ENCODE peak calls at places on chromosomes 6 and 20, in eight cellular contexts. D is IMR-90; M is colonic mucosa; L is CD8-positive, alpha-beta memory T cell; A is heart right ventricle; E is lung; Q is neuronal stem cell; G is HAP-1. W is an unnamed sample. For H3K9me3, the result is how much of the 10 kb centered on the place peaks cover.

GRCh38 chr20:24785141-24785924 is 163.7 kb upstream of the CST7 start:
- DNase-seq in D (peak), M (no peak), L (no peak), A (no peak), E (no peak), Q (no peak), G (no peak), W (no peak)

GRCh38 chr6:145814035-145814500 is 527 bp downstream of the FBXO30 start:
- DNase-seq in D (no peak), M (peak), L (no peak), A (peak), E (no peak), Q (peak), G (no peak), W (no peak)

GRCh38 chr6:144007455-144007778 is 642 bp downstream of the PLAGL1 start:
- DNase-seq in D (no peak), M (no peak), L (no peak), A (no peak), E (no peak), Q (no peak), G (no peak), W (no peak)

GRCh38 chr20:2652724-2653510 is 485 bp downstream of the NOP56 start:
- DNase-seq in D (no peak), M (peak), L (peak), A (no peak), E (no peak), Q (no peak), G (no peak), W (peak)

GRCh38 chr6:45677381-45677992 is 299.8 kb upstream of the SUPT3H start:
- DNase-seq in D (peak), M (peak), L (no peak), A (peak), E (no peak), Q (no peak), G (no peak), W (peak)

GRCh38 chr20:58038123-58038654 is 190.3 kb downstream of the ANKRD60 start:
- DNase-seq in D (no peak), M (no peak), L (no peak), A (no peak), E (peak), Q (no peak), G (no peak), W (no peak)

GRCh38 chr6:12760911-12761310 is 44.3 kb downstream of the PHACTR1 start:
- DNase-seq in D (no peak), M (no peak), L (no peak), A (no peak), E (no peak), Q (no peak), G (no peak), W (no peak)

GRCh38 chr6:39887692-39888450 is 46.4 kb downstream of the MOCS1 start:
- DNase-seq in D (peak), M (peak), L (no peak), A (peak), E (peak), Q (no peak), G (no peak), W (no peak)

GRCh38 chr6:135451617-135452190 is 45.8 kb downstream of the AHI1 start:
- DNase-seq in D (peak), M (no peak), L (no peak), A (no peak), E (no peak), Q (peak), G (peak), W (peak)

GRCh38 chr6:30615958-30616810 is 859 bp downstream of the PPP1R10 start:
- DNase-seq in D (no peak), M (no peak), L (peak), A (no peak), E (no peak), Q (peak), G (peak), W (peak)

GRCh38 chr6:75107913-75108312 is 97.9 kb downstream of the COL12A1 start:
- DNase-seq in D (no peak), M (no peak), L (no peak), A (no peak), E (no peak), Q (no peak), G (no peak), W (no peak)

GRCh38 chr6:107064579-107065065 is 36.6 kb downstream of the MTRES1 start:
- DNase-seq in D (peak), M (peak), L (no peak), A (peak), E (peak), Q (no peak), G (no peak), W (peak)

GRCh38 chr6:44061375-44062104 is 65.7 kb downstream of the MRPL14 start:
- DNase-seq in D (peak), M (no peak), L (no peak), A (no peak), E (no peak), Q (no peak), G (no peak), W (no peak)

GRCh38 chr20:59515013-59515905 is 89.1 kb upstream of the PHACTR3 start:
- DNase-seq in D (peak), M (peak), L (no peak), A (peak), E (peak), Q (peak), G (peak), W (peak)

GRCh38 chr20:63895886-63896135 is 885 bp downstream of the DNAJC5 start:
- DNase-seq in D (peak), M (no peak), L (no peak), A (no peak), E (no peak), Q (no peak), G (no peak), W (no peak)

GRCh38 chr6:141421378-141421777 is 711.3 kb upstream of the GJE1 start:
- DNase-seq in D (peak), M (no peak), L (no peak), A (no peak), E (no peak), Q (no peak), G (no peak), W (no peak)

GRCh38 chr6:14945461-14946210 is 300.2 kb upstream of the JARID2 start:
- DNase-seq in D (no peak), M (no peak), L (no peak), A (no peak), E (no peak), Q (no peak), G (no peak), W (no peak)

GRCh38 chr6:141829566-141829965 is 303.2 kb upstream of the GJE1 start:
- DNase-seq in D (no peak), M (no peak), L (no peak), A (no peak), E (no peak), Q (peak), G (peak), W (no peak)

GRCh38 chr6:116111552-116112528 is 11.2 kb downstream of the NT5DC1 start:
- DNase-seq in D (peak), M (peak), L (no peak), A (no peak), E (no peak), Q (no peak), G (no peak), W (peak)

GRCh38 chr6:63897952-63898351 is 262.4 kb downstream of the PHF3 start:
- DNase-seq in D (peak), M (no peak), L (no peak), A (peak), E (no peak), Q (no peak), G (no peak), W (no peak)

GRCh38 chr6:106746660-106747059 is 117.3 kb downstream of the QRSL1 start:
- DNase-seq in D (peak), M (no peak), L (no peak), A (no peak), E (peak), Q (no peak), G (no peak), W (no peak)

GRCh38 chr20:21183722-21184121 is 57.8 kb downstream of the KIZ start:
- DNase-seq in D (peak), M (no peak), L (no peak), A (no peak), E (no peak), Q (no peak), G (no peak), W (peak)

GRCh38 chr6:151005896-151006632 is 140.6 kb downstream of the MTHFD1L start:
- DNase-seq in D (no peak), M (no peak), L (no peak), A (no peak), E (no peak), Q (no peak), G (no peak), W (no peak)

GRCh38 chr20:39271205-39271604 is 309.1 kb downstream of the DHX35 start:
- DNase-seq in D (no peak), M (no peak), L (no peak), A (peak), E (no peak), Q (no peak), G (no peak), W (no peak)

GRCh38 chr6:33105916-33106871 is 30.4 kb downstream of the HLA-DPB1 start:
- DNase-seq in D (no peak), M (no peak), L (no peak), A (no peak), E (peak), Q (no peak), G (no peak), W (no peak)

GRCh38 chr20:37380864-37381579 is 35.1 kb downstream of the SRC start:
- DNase-seq in D (no peak), M (no peak), L (no peak), A (no peak), E (no peak), Q (no peak), G (no peak), W (no peak)

GRCh38 chr6:117265425-117266266 is at the start of gene VGLL2:
- DNase-seq in D (peak), M (peak), L (no peak), A (no peak), E (no peak), Q (peak), G (peak), W (peak)

GRCh38 chr20:51697119-51697826 is 70.9 kb downstream of the ATP9A start:
- DNase-seq in D (peak), M (no peak), L (no peak), A (no peak), E (no peak), Q (no peak), G (no peak), W (no peak)

DNA sequence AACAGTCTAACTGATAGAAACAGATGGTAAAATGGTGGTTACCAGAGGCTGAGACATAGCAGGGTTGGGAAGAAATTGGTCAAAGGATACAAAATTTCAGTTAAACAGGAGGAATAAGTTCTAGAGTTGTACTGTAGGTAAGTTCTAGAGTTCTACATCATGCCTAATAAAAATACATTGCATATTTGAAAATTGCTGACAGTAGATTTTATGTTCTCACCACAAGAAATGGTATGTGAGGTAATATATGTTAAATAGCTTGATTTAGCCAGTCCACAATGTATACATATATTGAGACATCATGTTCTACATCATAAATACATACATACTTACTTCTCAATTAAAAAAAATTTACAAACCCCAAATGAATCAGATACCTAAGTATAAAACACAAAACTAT is 8.2 kb downstream of the ZNF322 start:
- DNase-seq in D (no peak), M (no peak), L (no peak), A (no peak), E (no peak), Q (no peak), G (no peak), W (no peak)
- H3K9me3 ChIP-seq in D (under half), M (under half), L (under half), A (under half), E (under half), Q (under half), G (under half), W (under half)

DNA sequence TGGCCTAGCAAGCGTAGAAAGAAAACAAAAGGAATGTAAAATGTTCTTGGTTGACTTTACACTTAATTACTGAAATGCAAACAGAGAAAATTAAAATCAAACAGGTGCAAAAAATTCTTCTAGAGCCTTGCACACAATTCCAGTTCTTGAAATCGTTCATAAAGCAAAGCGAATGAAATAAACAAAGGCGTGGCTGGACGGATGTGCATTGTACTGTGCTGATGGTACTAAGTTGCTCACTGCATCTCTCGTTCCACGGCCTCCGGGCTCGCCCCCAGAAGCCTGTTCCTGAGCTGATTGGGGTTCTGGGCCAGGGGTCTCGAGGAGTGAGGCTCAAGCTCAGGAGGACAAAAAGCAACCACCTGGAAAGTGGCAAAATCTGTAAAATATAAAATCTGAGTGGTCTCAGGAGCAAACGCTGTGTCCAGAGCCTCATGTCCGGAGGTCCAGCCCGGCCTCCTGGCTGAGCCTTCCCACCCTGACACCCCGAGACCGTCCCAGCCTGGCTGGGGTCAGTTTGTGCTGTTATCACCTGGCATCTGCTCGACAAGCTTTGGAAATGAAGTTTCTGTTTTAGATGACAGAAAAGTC is 71.3 kb downstream of the TTLL2 start:
- DNase-seq in D (no peak), M (no peak), L (no peak), A (no peak), E (no peak), Q (no peak), G (no peak), W (peak)
- H3K9me3 ChIP-seq in D (under half), M (under half), L (under half), A (under half), E (under half), Q (under half), G (under half), W (under half)

DNA sequence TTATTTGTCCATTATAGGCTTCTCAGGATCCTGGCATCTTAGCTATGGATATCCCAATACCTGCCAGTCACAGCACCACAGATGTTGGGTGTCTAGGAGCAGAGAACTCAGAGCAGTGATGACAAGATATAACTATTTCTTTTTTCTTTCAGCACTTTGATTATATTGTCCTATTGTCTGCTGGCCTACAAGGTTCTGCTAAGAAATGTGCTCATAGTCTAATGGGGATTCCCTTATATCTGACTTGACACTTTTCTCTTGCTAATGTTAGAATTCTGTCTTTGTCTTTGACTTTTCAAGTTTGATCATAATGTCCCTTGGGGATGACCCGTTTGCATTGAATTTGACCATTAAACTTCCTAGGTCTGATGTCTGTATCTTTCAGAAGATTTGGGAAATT is 270.4 kb downstream of the OGFRL1 start:
- DNase-seq in D (no peak), M (no peak), L (no peak), A (no peak), E (no peak), Q (no peak), G (no peak), W (no peak)
- H3K9me3 ChIP-seq in D (under half), M (under half), L (under half), A (under half), E (under half), Q (under half), G (under half), W (under half)

DNA sequence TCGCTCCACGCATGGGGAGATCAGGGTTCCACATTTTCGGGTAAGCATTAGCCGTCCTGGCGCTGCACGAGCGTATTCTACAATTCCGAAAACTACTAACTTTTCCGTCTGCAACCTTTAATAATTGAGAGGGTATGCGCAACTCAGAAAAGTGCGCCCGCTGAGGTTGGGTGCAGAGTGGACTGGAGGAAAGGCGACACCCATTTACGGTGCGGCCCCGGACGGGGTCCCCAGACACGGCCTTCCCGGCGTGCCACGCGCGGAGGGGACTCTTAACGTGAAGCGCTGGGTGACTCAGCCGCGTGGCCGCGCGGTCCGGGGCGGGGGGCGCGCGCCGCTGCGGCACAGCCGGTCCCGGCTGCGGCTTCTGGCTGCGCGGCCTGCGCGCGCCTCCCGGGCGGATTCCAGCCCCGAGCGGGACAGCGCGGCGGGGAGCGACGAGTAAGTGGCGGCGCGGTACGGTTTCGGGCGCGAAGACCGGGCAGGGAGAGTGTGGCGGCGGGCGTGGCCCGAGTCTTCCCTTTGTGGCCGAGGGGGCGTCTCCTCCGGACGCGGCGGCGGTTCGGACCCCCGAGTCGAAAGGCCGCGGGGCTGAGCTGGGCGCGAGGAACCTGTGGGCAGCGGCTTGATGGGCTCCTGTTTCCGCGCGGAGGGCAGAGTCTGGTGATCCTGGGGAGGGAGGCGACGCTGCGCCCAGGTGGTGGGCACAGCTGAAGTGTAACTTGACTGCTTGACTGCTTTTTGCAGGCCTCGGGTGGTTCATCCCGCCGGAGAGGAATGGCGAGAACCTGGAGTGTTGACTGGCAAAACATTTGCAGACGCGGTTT is at the start of the genes KCTD20 and PXT1:
- DNase-seq in D (peak), M (peak), L (peak), A (peak), E (peak), Q (peak), G (peak), W (peak)
- H3K9me3 ChIP-seq in D (under half), M (under half), L (under half), A (under half), E (under half), Q (under half), G (under half), W (under half)

GRCh38 chr6:364609-365540 is 26.7 kb upstream of the IRF4 start:
- DNase-seq in D (no peak), M (no peak), L (no peak), A (no peak), E (no peak), Q (no peak), G (no peak), W (no peak)
- H3K9me3 ChIP-seq in D (under half), M (under half), L (under half), A (under half), E (under half), Q (under half), G (under half), W (under half)

DNA sequence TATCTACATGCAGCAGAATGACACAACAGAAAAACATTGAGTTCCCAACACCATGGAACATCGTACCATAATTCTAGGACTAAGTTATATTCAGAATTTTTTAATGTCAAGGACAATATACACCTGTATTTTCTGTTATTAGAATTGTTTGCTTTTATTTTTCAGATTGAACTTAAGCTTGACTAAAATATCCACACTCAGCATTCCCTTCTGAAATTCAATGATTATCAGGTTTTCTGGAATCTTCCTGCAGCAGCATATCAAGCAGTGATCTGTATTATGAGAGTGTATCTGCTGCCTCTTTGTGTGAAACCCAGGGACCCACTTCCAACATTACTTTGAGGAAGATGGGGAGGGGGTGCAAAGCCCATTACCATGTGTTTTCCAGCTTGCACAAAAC is 578.6 kb upstream of the JAG1 start:
- DNase-seq in D (no peak), M (no peak), L (no peak), A (no peak), E (no peak), Q (no peak), G (no peak), W (no peak)
- H3K9me3 ChIP-seq in D (under half), M (under half), L (under half), A (under half), E (under half), Q (under half), G (under half), W (under half)

GRCh38 chr6:159473844-159474243 is 219.2 kb downstream of the SOD2 start:
- DNase-seq in D (no peak), M (no peak), L (no peak), A (peak), E (no peak), Q (no peak), G (no peak), W (no peak)
- H3K9me3 ChIP-seq in D (under half), M (under half), L (under half), A (under half), E (under half), Q (under half), G (under half), W (under half)